ENCODE peak calls at places on chromosomes 5 and 9, in four cellular contexts. One of them, this sample, is unnamed.

GRCh38 chr9:110213413-110214044 is 5.6 kb upstream of the C9orf152 start:
- DNase-seq in ovary: no peak
- DNase-seq in fibroblast of lung: no peak
- DNase-seq in body of pancreas: peak
- DNase-seq in this sample: no peak

GRCh38 chr5:147411612-147412310 is 98.1 kb downstream of the DPYSL3 start:
- DNase-seq in body of pancreas: no peak
- DNase-seq in ovary: no peak
- DNase-seq in fibroblast of lung: peak
- DNase-seq in this sample: no peak

GRCh38 chr9:135136991-135137390 is 49.5 kb downstream of the OLFM1 start:
- DNase-seq in fibroblast of lung: no peak
- DNase-seq in ovary: no peak
- DNase-seq in body of pancreas: no peak
- DNase-seq in this sample: no peak

GRCh38 chr5:30100929-30101328 is 1092.6 kb upstream of the CDH6 start:
- DNase-seq in body of pancreas: no peak
- DNase-seq in fibroblast of lung: no peak
- DNase-seq in ovary: no peak
- DNase-seq in this sample: no peak

GRCh38 chr5:104199771-104200170 is 637.2 kb upstream of the NUDT12 start:
- DNase-seq in fibroblast of lung: no peak
- DNase-seq in ovary: no peak
- DNase-seq in body of pancreas: no peak
- DNase-seq in this sample: no peak

GRCh38 chr9:125513634-125514413 is 193.2 kb downstream of the MAPKAP1 start:
- DNase-seq in ovary: peak
- DNase-seq in fibroblast of lung: peak
- DNase-seq in body of pancreas: peak
- DNase-seq in this sample: no peak

GRCh38 chr5:177520906-177521513 is 4.2 kb upstream of the DDX41 start:
- DNase-seq in body of pancreas: no peak
- DNase-seq in fibroblast of lung: no peak
- DNase-seq in ovary: no peak
- DNase-seq in this sample: no peak

GRCh38 chr5:142213077-142213476 is 104.5 kb downstream of the NDFIP1 start:
- DNase-seq in fibroblast of lung: no peak
- DNase-seq in ovary: no peak
- DNase-seq in body of pancreas: no peak
- DNase-seq in this sample: no peak

GRCh38 chr9:27549196-27549737 is 19.7 kb upstream of the MOB3B start:
- DNase-seq in body of pancreas: no peak
- DNase-seq in fibroblast of lung: no peak
- DNase-seq in ovary: no peak
- DNase-seq in this sample: peak

GRCh38 chr9:133344979-133345378 is 3.0 kb downstream of the MED22 start:
- DNase-seq in body of pancreas: no peak
- DNase-seq in fibroblast of lung: no peak
- DNase-seq in ovary: no peak
- DNase-seq in this sample: no peak

GRCh38 chr9:78763424-78763823 is 466.5 kb downstream of the PSAT1 start:
- DNase-seq in fibroblast of lung: no peak
- DNase-seq in ovary: no peak
- DNase-seq in body of pancreas: no peak
- DNase-seq in this sample: no peak

GRCh38 chr9:94554078-94554438 is 825 bp upstream of the PCAT7 start:
- DNase-seq in body of pancreas: no peak
- DNase-seq in fibroblast of lung: no peak
- DNase-seq in ovary: no peak
- DNase-seq in this sample: no peak

GRCh38 chr9:93378276-93378675 is 73.2 kb upstream of the FAM120A start:
- DNase-seq in ovary: no peak
- DNase-seq in fibroblast of lung: no peak
- DNase-seq in body of pancreas: no peak
- DNase-seq in this sample: no peak

GRCh38 chr9:108151161-108151586 is 661.6 kb upstream of the KLF4 start:
- DNase-seq in fibroblast of lung: peak
- DNase-seq in ovary: peak
- DNase-seq in body of pancreas: no peak
- DNase-seq in this sample: peak

GRCh38 chr9:22097712-22098111 is 88.6 kb upstream of the CDKN2B start:
- DNase-seq in ovary: no peak
- DNase-seq in fibroblast of lung: peak
- DNase-seq in body of pancreas: no peak
- DNase-seq in this sample: peak

GRCh38 chr9:128115187-128116103 is 12.1 kb downstream of the PTGES2 start:
- DNase-seq in ovary: peak
- DNase-seq in body of pancreas: peak
- DNase-seq in fibroblast of lung: no peak
- DNase-seq in this sample: no peak

GRCh38 chr5:116441223-116441622 is 133.4 kb downstream of the SEMA6A start:
- DNase-seq in fibroblast of lung: no peak
- DNase-seq in body of pancreas: no peak
- DNase-seq in ovary: no peak
- DNase-seq in this sample: no peak

GRCh38 chr5:102946971-102947370 is 173.0 kb downstream of the GIN1 start:
- DNase-seq in fibroblast of lung: no peak
- DNase-seq in ovary: no peak
- DNase-seq in body of pancreas: no peak
- DNase-seq in this sample: no peak

GRCh38 chr9:14529047-14529446 is 164.2 kb downstream of the ZDHHC21 start:
- DNase-seq in body of pancreas: no peak
- DNase-seq in ovary: no peak
- DNase-seq in fibroblast of lung: no peak
- DNase-seq in this sample: no peak

GRCh38 chr5:322281-322941 is 897 bp downstream of the AHRR start:
- DNase-seq in fibroblast of lung: peak
- DNase-seq in ovary: no peak
- DNase-seq in body of pancreas: no peak
- DNase-seq in this sample: peak

GRCh38 chr9:120852240-120853018 is 9.7 kb upstream of the PSMD5 start:
- DNase-seq in body of pancreas: no peak
- DNase-seq in fibroblast of lung: peak
- DNase-seq in ovary: no peak
- DNase-seq in this sample: no peak

GRCh38 chr5:14168793-14169262 is 25.7 kb downstream of the TRIO start:
- DNase-seq in body of pancreas: no peak
- DNase-seq in ovary: no peak
- DNase-seq in fibroblast of lung: no peak
- DNase-seq in this sample: no peak

GRCh38 chr5:181127907-181128626 is 2.9 kb downstream of the OR2V1 start:
- DNase-seq in ovary: no peak
- DNase-seq in body of pancreas: no peak
- DNase-seq in fibroblast of lung: no peak
- DNase-seq in this sample: no peak

GRCh38 chr5:180338001-180338707 is 15.0 kb downstream of the GFPT2 start:
- DNase-seq in ovary: no peak
- DNase-seq in body of pancreas: no peak
- DNase-seq in fibroblast of lung: no peak
- DNase-seq in this sample: no peak

GRCh38 chr9:69931340-69931739 is 110.7 kb downstream of the CFAP95 start:
- DNase-seq in fibroblast of lung: peak
- DNase-seq in ovary: no peak
- DNase-seq in body of pancreas: no peak
- DNase-seq in this sample: no peak
- TF ChIP-seq CTCF in fibroblast of lung: peak
- TF ChIP-seq CTCF in ovary: no peak
- TF ChIP-seq CTCF in body of pancreas: peak
- TF ChIP-seq CTCF in this sample: peak

GRCh38 chr9:79895232-79895631 is 323.5 kb downstream of the TLE4 start:
- DNase-seq in ovary: no peak
- DNase-seq in fibroblast of lung: no peak
- DNase-seq in body of pancreas: no peak
- DNase-seq in this sample: peak

GRCh38 chr9:79896390-79896789 is 324.6 kb downstream of the TLE4 start:
- DNase-seq in body of pancreas: no peak
- DNase-seq in fibroblast of lung: peak
- DNase-seq in ovary: no peak
- DNase-seq in this sample: no peak

GRCh38 chr9:79902937-79903600 is 331.3 kb downstream of the TLE4 start:
- DNase-seq in ovary: no peak
- DNase-seq in fibroblast of lung: peak
- DNase-seq in body of pancreas: no peak
- DNase-seq in this sample: no peak

DNA sequence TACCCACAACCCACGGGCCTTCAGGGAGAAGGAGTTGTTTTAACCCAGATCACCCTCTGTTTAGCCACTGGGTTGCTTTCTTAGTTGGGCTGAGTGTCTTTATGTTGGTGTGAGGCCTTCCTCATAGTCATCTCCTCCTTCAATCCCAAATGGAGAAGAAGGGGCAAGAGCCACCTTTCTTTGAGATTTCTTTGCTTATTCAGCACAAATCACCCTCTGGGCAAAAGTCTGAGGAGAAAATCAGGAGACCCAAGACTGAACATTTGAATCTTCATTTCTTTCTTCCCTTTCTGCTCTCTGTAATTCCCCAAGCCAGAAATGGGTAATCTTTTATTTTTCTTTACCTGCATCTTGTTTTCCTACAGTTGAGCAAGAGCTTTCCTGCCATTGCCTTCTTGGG is 329.0 kb downstream of the TLE4 start:
- DNase-seq in body of pancreas: no peak
- DNase-seq in fibroblast of lung: no peak
- DNase-seq in ovary: no peak
- DNase-seq in this sample: no peak
- H3K4me3 ChIP-seq in body of pancreas: no peak
- H3K4me3 ChIP-seq in fibroblast of lung: no peak
- H3K4me3 ChIP-seq in ovary: no peak
- H3K4me3 ChIP-seq in this sample: no peak

DNA sequence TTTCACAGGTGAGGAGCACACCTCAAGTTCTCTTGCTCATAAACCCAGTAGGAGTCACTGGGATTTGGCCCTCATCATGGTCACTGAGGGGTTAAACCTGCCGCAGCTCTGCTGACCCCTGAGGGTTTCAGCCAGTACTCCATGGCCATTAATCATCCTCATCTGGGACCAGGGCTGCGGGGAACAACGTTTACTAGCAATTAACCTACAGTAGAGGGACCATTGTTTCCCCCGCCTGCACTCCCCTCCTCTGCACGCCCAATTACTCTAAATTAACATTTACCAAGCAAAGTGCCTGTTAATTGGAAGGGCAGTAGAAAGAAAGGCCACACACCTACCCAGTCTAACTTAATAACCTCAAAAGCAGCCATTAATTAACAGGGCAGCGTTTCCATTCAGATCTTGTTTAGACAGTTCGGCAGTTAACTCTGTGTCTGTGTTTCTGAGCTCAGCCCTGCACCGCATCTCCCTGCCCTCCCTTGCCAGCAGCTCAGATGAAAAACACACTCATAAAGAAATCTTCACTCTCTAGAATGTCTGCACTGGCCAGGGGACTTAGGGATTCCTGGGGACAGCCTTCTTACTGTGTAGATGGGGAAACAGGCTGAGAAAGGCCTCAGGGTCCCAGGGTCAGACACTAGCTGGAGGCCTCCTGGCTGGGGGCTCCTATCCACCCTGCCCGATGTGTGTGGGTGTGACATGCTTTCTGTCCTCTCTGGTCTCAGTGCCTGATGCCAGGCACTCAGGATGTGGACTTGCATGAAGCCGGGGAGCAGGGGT is 51.6 kb downstream of the ALG2 start:
- DNase-seq in fibroblast of lung: peak
- DNase-seq in ovary: no peak
- DNase-seq in body of pancreas: no peak
- DNase-seq in this sample: no peak
- TF ChIP-seq CTCF in fibroblast of lung: no peak
- TF ChIP-seq CTCF in ovary: no peak
- TF ChIP-seq CTCF in body of pancreas: no peak
- TF ChIP-seq CTCF in this sample: no peak

GRCh38 chr5:146205499-146206202 is 2.2 kb downstream of the RBM27 start:
- DNase-seq in ovary: no peak
- DNase-seq in fibroblast of lung: no peak
- DNase-seq in body of pancreas: no peak
- DNase-seq in this sample: no peak
- H3K4me3 ChIP-seq in ovary: no peak
- H3K4me3 ChIP-seq in fibroblast of lung: no peak
- H3K4me3 ChIP-seq in body of pancreas: no peak
- H3K4me3 ChIP-seq in this sample: peak

GRCh38 chr5:106121972-106122605 is 1548.6 kb downstream of the EFNA5 start:
- DNase-seq in body of pancreas: peak
- DNase-seq in ovary: no peak
- DNase-seq in fibroblast of lung: no peak
- DNase-seq in this sample: no peak
- TF ChIP-seq CTCF in body of pancreas: peak
- TF ChIP-seq CTCF in ovary: no peak
- TF ChIP-seq CTCF in fibroblast of lung: peak
- TF ChIP-seq CTCF in this sample: peak

DNA sequence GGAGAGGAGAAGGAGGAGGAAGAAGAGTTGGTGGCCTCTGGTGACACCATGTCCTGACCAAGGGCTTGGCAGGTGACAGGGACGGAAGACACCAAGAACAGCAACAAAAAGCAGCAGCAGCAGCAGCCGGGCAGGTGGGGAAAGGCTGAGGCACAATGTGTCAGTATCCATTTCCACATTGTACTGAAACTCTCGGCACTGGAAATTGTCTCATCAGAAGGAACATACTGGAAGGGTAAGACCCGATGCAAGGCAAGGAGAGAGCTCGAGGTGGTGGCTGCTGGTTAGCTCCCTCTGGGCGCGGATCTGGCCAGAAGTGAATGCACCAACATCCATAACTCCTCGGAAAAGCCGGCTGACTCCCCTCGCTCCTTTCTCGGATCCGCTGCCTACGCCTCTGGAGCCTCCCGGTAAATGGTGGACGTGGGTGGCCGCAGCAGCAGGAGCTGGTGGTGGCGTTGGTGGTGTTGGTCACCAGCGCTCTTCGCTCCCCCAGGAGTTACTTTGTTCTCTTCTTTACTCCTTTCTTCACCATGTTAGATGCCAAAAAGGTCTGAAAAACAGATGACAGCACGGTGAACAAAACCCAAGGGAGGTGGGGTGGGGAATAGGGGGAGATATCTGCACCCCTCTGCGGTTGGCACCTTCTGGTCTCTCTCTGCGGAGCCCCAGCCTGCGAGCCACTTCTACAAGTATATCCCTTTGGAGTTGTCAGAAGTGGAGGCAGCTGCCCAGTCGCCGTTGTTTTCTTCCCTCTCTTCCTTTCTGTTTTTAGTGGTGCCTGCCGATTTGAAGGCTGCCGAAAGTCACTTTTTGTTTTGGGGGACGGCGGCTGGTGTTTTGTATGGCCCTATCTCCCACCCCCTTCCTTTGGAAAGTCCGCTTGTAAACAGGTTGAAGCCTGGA is 463 bp downstream of the FGF10 start:
- DNase-seq in fibroblast of lung: no peak
- DNase-seq in ovary: peak
- DNase-seq in body of pancreas: peak
- DNase-seq in this sample: no peak
- H3K4me3 ChIP-seq in fibroblast of lung: peak
- H3K4me3 ChIP-seq in ovary: peak
- H3K4me3 ChIP-seq in body of pancreas: peak
- H3K4me3 ChIP-seq in this sample: peak

This sample was measured in foreskin fibroblast.